ENCODE peak calls at places on chromosome 2, in four cellular contexts. Y, L, K and P are unnamed samples.

GRCh38 chr2:238462782-238463396 is 36.2 kb downstream of the ASB1 start:
- DNase-seq in Y (no peak), L (no peak), K (peak; percentile 64), P (no peak)

GRCh38 chr2:186382932-186383331 is 103.1 kb upstream of the ZC3H15 start:
- DNase-seq in Y (no peak), L (no peak), K (peak; percentile 3), P (no peak)

GRCh38 chr2:19607931-19608762 is 249.7 kb upstream of the OSR1 start:
- DNase-seq in Y (no peak), L (no peak), K (peak; percentile 79), P (no peak)

GRCh38 chr2:18426174-18426573 is 134.3 kb downstream of the RDH14 start:
- DNase-seq in Y (no peak), L (no peak), K (no peak), P (no peak)

GRCh38 chr2:96157649-96158553 is 12.7 kb upstream of the DUSP2 start:
- DNase-seq in Y (no peak), L (no peak), K (no peak), P (peak; percentile 50)

GRCh38 chr2:118168606-118169005 is 80.3 kb downstream of the INSIG2 start:
- DNase-seq in Y (no peak), L (no peak), K (no peak), P (no peak)

GRCh38 chr2:235793163-235793752 is 299.4 kb downstream of the AGAP1 start:
- DNase-seq in Y (no peak), L (no peak), K (peak; percentile 25), P (peak; percentile 53)

GRCh38 chr2:198325359-198325758 is 521.0 kb downstream of the PLCL1 start:
- DNase-seq in Y (no peak), L (no peak), K (no peak), P (no peak)

GRCh38 chr2:98806266-98806697 is 75.3 kb upstream of the MGAT4A start:
- DNase-seq in Y (no peak), L (peak; percentile 92), K (no peak), P (peak; percentile 88)

GRCh38 chr2:117523267-117523666 is 291.2 kb upstream of the DDX18 start:
- DNase-seq in Y (no peak), L (peak; percentile 94), K (no peak), P (peak; percentile 69)

GRCh38 chr2:120754067-120754960 is 18.6 kb downstream of the GLI2 start:
- DNase-seq in Y (no peak), L (no peak), K (no peak), P (no peak)

GRCh38 chr2:10285191-10285577 is 17.5 kb upstream of the HPCAL1 start:
- DNase-seq in Y (no peak), L (no peak), K (no peak), P (no peak)

GRCh38 chr2:138294451-138294850 is 207.1 kb upstream of the SPOPL start:
- DNase-seq in Y (no peak), L (no peak), K (no peak), P (no peak)

GRCh38 chr2:233814436-233814835 is 36.3 kb downstream of the MROH2A start:
- DNase-seq in Y (no peak), L (no peak), K (no peak), P (peak; percentile 10)
- TF ChIP-seq CTCF in Y (no peak), L (no peak), K (no peak), P (no peak)

GRCh38 chr2:112627060-112628040 is 18.4 kb upstream of the SLC20A1 start:
- DNase-seq in Y (no peak), L (peak; percentile 42), K (peak; percentile 85), P (peak; percentile 72)
- H3K4me1 ChIP-seq in Y (no peaks in the 10 kb centered on the region), L (peaks cover 18% of the 10 kb centered on the region), K (peaks cover 98% of the 10 kb centered on the region), P (peaks cover 58% of the 10 kb centered on the region)

DNA sequence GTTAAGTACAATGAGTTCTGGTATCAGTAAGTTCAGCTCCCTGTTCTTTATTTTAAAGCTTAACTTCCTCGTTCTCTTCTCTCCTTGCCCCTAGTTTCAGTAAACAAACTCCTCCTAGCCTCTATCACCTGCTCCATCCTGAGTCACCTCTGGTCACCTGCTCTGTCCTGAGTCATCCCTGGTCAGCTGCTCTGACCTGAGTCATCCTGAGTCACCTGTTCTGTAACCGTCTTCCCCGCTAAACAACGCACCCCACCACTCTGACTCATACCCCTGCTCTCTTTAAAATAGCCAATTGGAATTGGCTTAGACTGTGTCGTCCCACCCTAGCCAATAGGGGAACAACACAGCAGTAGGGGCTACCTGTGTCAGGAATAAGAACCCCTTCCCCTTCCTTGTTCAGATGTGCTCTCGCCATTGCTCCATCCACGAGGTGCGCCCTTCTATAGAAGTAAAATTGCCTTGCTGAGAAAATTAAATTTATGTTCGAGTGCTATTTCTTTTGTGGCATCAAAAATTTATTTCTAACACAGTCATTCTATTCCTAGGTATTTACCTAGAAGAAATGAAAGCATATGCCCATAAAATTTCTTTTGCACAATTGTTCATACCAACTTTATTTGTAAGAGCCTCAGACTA is 24.9 kb upstream of the RMND5A start:
- DNase-seq in Y (no peak), L (peak; percentile 44), K (peak; percentile 92), P (no peak)
- TF ChIP-seq EP300 in Y (no peak), L (no peak), K (no peak), P (no peak)

DNA sequence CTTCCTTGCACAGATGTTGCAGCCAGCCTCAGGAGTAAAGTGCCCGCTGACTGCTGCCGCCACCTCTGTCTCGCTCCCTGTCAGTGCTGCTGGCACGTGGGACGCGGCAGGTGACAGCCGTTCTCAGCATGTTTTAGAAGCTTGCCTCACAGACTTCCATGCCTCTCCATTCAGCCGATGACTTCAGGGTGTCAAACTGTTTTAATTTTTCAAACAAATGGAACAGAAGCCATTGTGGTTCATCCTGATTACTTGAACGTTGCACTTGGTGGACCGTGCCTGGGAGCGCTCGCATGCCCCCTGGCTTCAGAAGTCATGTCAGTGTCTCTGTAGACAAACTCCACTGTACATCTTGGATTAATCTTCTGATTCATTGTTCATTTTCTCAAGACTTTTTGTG is 62.7 kb upstream of the EML6 start:
- DNase-seq in Y (no peak), L (no peak), K (no peak), P (no peak)
- TF ChIP-seq CTCF in Y (no peak), L (no peak), K (no peak), P (no peak)

GRCh38 chr2:157793053-157793612 is 83.0 kb downstream of the ACVR1 start:
- DNase-seq in Y (no peak), L (no peak), K (no peak), P (no peak)

GRCh38 chr2:157789161-157789720 is 86.9 kb downstream of the ACVR1 start:
- DNase-seq in Y (no peak), L (no peak), K (no peak), P (no peak)

GRCh38 chr2:157789933-157790511 is 86.1 kb downstream of the ACVR1 start:
- DNase-seq in Y (no peak), L (peak; percentile 75), K (no peak), P (no peak)

GRCh38 chr2:157790780-157791179 is 85.3 kb downstream of the ACVR1 start:
- DNase-seq in Y (no peak), L (no peak), K (no peak), P (no peak)

GRCh38 chr2:157792345-157793052 is 83.6 kb downstream of the ACVR1 start:
- DNase-seq in Y (no peak), L (no peak), K (no peak), P (no peak)
- H3K4me1 ChIP-seq in Y (peaks cover 4% of the 10 kb centered on the region), L (peaks cover 22% of the 10 kb centered on the region), K (peaks cover 14% of the 10 kb centered on the region), P (peaks cover 17% of the 10 kb centered on the region)

GRCh38 chr2:69166465-69166811 is 153.5 kb downstream of the ANTXR1 start:
- DNase-seq in Y (no peak), L (no peak), K (no peak), P (no peak)

GRCh38 chr2:69163556-69163955 is 150.6 kb downstream of the ANTXR1 start:
- DNase-seq in Y (no peak), L (no peak), K (no peak), P (no peak)

GRCh38 chr2:69163109-69163508 is 150.1 kb downstream of the ANTXR1 start:
- DNase-seq in Y (no peak), L (no peak), K (peak; percentile 90), P (peak; percentile 55)

GRCh38 chr2:69165079-69165478 is 152.1 kb downstream of the ANTXR1 start:
- DNase-seq in Y (no peak), L (no peak), K (no peak), P (no peak)

DNA sequence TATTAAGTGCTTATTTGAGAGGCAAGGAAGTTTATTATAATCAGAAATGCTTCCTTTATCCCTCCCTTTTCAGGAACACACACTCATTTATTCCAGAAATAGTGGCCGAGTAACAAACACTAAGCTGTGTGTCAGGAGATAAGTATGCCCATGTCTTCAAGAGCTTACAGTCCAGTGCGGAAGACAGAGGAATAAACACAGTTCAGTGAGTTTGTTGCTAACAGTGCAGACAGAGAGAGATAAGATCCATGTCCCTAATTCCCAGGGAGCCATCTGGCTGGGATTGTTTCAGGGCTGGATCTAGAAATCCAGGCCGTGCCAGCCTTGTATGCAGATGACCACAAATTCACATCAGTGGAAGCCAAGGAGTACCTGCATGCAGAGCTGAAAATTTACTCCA is 151.4 kb downstream of the ANTXR1 start:
- DNase-seq in Y (no peak), L (no peak), K (no peak), P (no peak)
- TF ChIP-seq EP300 in Y (no peak), L (no peak), K (no peak), P (no peak)

DNA sequence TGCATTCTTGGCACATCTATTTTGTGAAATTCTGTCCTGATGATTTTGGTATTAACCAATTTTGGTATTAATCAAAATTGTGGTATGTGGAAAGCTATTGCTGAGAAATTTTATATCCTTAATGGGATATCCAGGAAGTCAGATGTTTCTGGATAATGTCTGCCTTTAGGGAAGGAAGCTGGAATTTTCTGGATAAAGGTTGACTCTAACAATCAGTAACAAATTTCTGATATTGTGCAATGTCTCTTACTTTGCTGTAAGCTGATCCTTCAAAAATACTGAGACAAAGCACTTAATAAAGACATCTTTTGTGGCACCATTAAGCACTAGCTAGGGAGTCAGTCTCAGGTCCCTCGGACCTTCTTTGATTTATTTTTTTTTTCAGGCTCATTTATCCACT is 100.8 kb upstream of the UGP2 start:
- DNase-seq in Y (no peak), L (no peak), K (peak; percentile 27), P (no peak)
- TF ChIP-seq CTCF in Y (no peak), L (no peak), K (no peak), P (no peak)

GRCh38 chr2:72827495-72827894 is 1.7 kb upstream of the EXOC6B start:
- DNase-seq in Y (no peak), L (no peak), K (no peak), P (no peak)
- H3K4me1 ChIP-seq in Y (peaks cover 8% of the 10 kb centered on the region), L (peaks cover 16% of the 10 kb centered on the region), K (peaks cover 25% of the 10 kb centered on the region), P (peaks cover 15% of the 10 kb centered on the region)